ENCODE peak calls at places on chromosome 18, in five cellular contexts. One of them, this sample, is unnamed.
A peak's percentile ranks its signal among the peaks of the same experiment; 100 is the strongest.

GRCh38 chr18:26493021-26493420 is 55.3 kb downstream of the KCTD1 start:
- DNase-seq in T-helper 1 cell: no peak
- DNase-seq in HS-27A: no peak
- DNase-seq in T-helper 2 cell: no peak
- DNase-seq in MM.1S: no peak
- DNase-seq in this sample: no peak

GRCh38 chr18:13401404-13401803 is 182.8 kb downstream of the LDLRAD4 start:
- DNase-seq in HS-27A: no peak
- DNase-seq in T-helper 2 cell: no peak
- DNase-seq in T-helper 1 cell: no peak
- DNase-seq in MM.1S: no peak
- DNase-seq in this sample: no peak

GRCh38 chr18:76275913-76276312 is 219.1 kb downstream of the ZNF516 start:
- DNase-seq in HS-27A: no peak
- DNase-seq in T-helper 2 cell: no peak
- DNase-seq in MM.1S: peak; percentile 78
- DNase-seq in T-helper 1 cell: no peak
- DNase-seq in this sample: peak; percentile 50

GRCh38 chr18:28204154-28204553 is 27.2 kb upstream of the CDH2 start:
- DNase-seq in MM.1S: no peak
- DNase-seq in T-helper 2 cell: no peak
- DNase-seq in T-helper 1 cell: no peak
- DNase-seq in HS-27A: peak; percentile 88
- DNase-seq in this sample: no peak

GRCh38 chr18:58793361-58793760 is 71.3 kb upstream of the ZNF532 start:
- DNase-seq in T-helper 1 cell: no peak
- DNase-seq in MM.1S: no peak
- DNase-seq in HS-27A: no peak
- DNase-seq in T-helper 2 cell: no peak
- DNase-seq in this sample: no peak

GRCh38 chr18:501406-501714 is 859 bp upstream of the COLEC12 start:
- DNase-seq in T-helper 2 cell: no peak
- DNase-seq in T-helper 1 cell: no peak
- DNase-seq in MM.1S: no peak
- DNase-seq in HS-27A: no peak
- DNase-seq in this sample: no peak

GRCh38 chr18:14959550-14959949 is 211.6 kb downstream of the ANKRD30B start:
- DNase-seq in T-helper 1 cell: no peak
- DNase-seq in MM.1S: no peak
- DNase-seq in HS-27A: no peak
- DNase-seq in T-helper 2 cell: no peak
- DNase-seq in this sample: no peak

GRCh38 chr18:29378739-29379138 is 1201.8 kb upstream of the CDH2 start:
- DNase-seq in MM.1S: no peak
- DNase-seq in HS-27A: no peak
- DNase-seq in T-helper 2 cell: no peak
- DNase-seq in T-helper 1 cell: no peak
- DNase-seq in this sample: no peak

GRCh38 chr18:23827681-23828080 is 138.4 kb downstream of the LAMA3 start:
- DNase-seq in T-helper 2 cell: no peak
- DNase-seq in HS-27A: no peak
- DNase-seq in T-helper 1 cell: no peak
- DNase-seq in MM.1S: no peak
- DNase-seq in this sample: no peak

GRCh38 chr18:50282521-50283335 is 1.4 kb upstream of the MBD1 start:
- DNase-seq in HS-27A: no peak
- DNase-seq in MM.1S: no peak
- DNase-seq in T-helper 2 cell: no peak
- DNase-seq in T-helper 1 cell: no peak
- DNase-seq in this sample: no peak

GRCh38 chr18:13452851-13453524 is 234.4 kb downstream of the LDLRAD4 start:
- DNase-seq in T-helper 2 cell: no peak
- DNase-seq in MM.1S: no peak
- DNase-seq in T-helper 1 cell: no peak
- DNase-seq in HS-27A: no peak
- DNase-seq in this sample: no peak

GRCh38 chr18:48885266-48885950 is 65.4 kb downstream of the SMAD7 start:
- DNase-seq in HS-27A: no peak
- DNase-seq in T-helper 1 cell: no peak
- DNase-seq in T-helper 2 cell: no peak
- DNase-seq in MM.1S: no peak
- DNase-seq in this sample: no peak

GRCh38 chr18:62523631-62524442 is 1.0 kb downstream of the ZCCHC2 start:
- DNase-seq in MM.1S: peak; percentile 17
- DNase-seq in T-helper 1 cell: peak; percentile 29
- DNase-seq in HS-27A: peak; percentile 19
- DNase-seq in T-helper 2 cell: peak; percentile 39
- DNase-seq in this sample: peak; percentile 54

GRCh38 chr18:63981719-63982118 is 11.8 kb downstream of the SERPINB8 start:
- DNase-seq in MM.1S: no peak
- DNase-seq in T-helper 1 cell: no peak
- DNase-seq in T-helper 2 cell: no peak
- DNase-seq in HS-27A: no peak
- DNase-seq in this sample: no peak

GRCh38 chr18:12861637-12862036 is 22.4 kb downstream of the PTPN2 start:
- DNase-seq in HS-27A: no peak
- DNase-seq in MM.1S: peak; percentile 29
- DNase-seq in T-helper 2 cell: no peak
- DNase-seq in T-helper 1 cell: no peak
- DNase-seq in this sample: peak; percentile 91

GRCh38 chr18:62198259-62198658 is 11.2 kb downstream of the RELCH start:
- DNase-seq in T-helper 1 cell: no peak
- DNase-seq in HS-27A: no peak
- DNase-seq in MM.1S: no peak
- DNase-seq in T-helper 2 cell: no peak
- DNase-seq in this sample: no peak

GRCh38 chr18:80198994-80199748 is 48.1 kb downstream of the PARD6G start:
- DNase-seq in T-helper 1 cell: no peak
- DNase-seq in MM.1S: no peak
- DNase-seq in T-helper 2 cell: no peak
- DNase-seq in HS-27A: no peak
- DNase-seq in this sample: no peak

GRCh38 chr18:12625242-12625641 is 32.7 kb downstream of the SPIRE1 start:
- DNase-seq in MM.1S: no peak
- DNase-seq in HS-27A: no peak
- DNase-seq in T-helper 2 cell: no peak
- DNase-seq in T-helper 1 cell: no peak
- DNase-seq in this sample: no peak

GRCh38 chr18:49055787-49056186 is 105.0 kb upstream of the SMAD7 start:
- DNase-seq in T-helper 1 cell: no peak
- DNase-seq in HS-27A: peak; percentile 26
- DNase-seq in MM.1S: no peak
- DNase-seq in T-helper 2 cell: no peak
- DNase-seq in this sample: peak; percentile 68

GRCh38 chr18:58565021-58565420 is 63.9 kb downstream of the ALPK2 start:
- DNase-seq in T-helper 2 cell: no peak
- DNase-seq in MM.1S: peak; percentile 86
- DNase-seq in T-helper 1 cell: no peak
- DNase-seq in HS-27A: no peak
- DNase-seq in this sample: peak; percentile 28

GRCh38 chr18:13217971-13218375 is 587 bp upstream of the LDLRAD4 start:
- DNase-seq in MM.1S: no peak
- DNase-seq in T-helper 1 cell: no peak
- DNase-seq in HS-27A: no peak
- DNase-seq in T-helper 2 cell: no peak
- DNase-seq in this sample: no peak

GRCh38 chr18:24811963-24812681 is 351.7 kb downstream of the HRH4 start:
- DNase-seq in HS-27A: no peak
- DNase-seq in T-helper 2 cell: no peak
- DNase-seq in MM.1S: no peak
- DNase-seq in T-helper 1 cell: no peak
- DNase-seq in this sample: no peak

GRCh38 chr18:62944454-62944853 is 229.1 kb downstream of the PHLPP1 start:
- DNase-seq in HS-27A: no peak
- DNase-seq in MM.1S: no peak
- DNase-seq in T-helper 1 cell: no peak
- DNase-seq in T-helper 2 cell: no peak
- DNase-seq in this sample: no peak

GRCh38 chr18:62625019-62625418 is 90.3 kb upstream of the PHLPP1 start:
- DNase-seq in T-helper 1 cell: no peak
- DNase-seq in T-helper 2 cell: no peak
- DNase-seq in HS-27A: no peak
- DNase-seq in MM.1S: no peak
- DNase-seq in this sample: no peak

GRCh38 chr18:69444221-69444620 is 43.5 kb downstream of the DOK6 start:
- DNase-seq in T-helper 2 cell: no peak
- DNase-seq in MM.1S: no peak
- DNase-seq in T-helper 1 cell: no peak
- DNase-seq in HS-27A: no peak
- DNase-seq in this sample: no peak

GRCh38 chr18:28802546-28802945 is 625.6 kb upstream of the CDH2 start:
- DNase-seq in HS-27A: no peak
- DNase-seq in T-helper 1 cell: no peak
- DNase-seq in T-helper 2 cell: no peak
- DNase-seq in MM.1S: no peak
- DNase-seq in this sample: no peak

GRCh38 chr18:48975817-48976649 is 25.3 kb upstream of the SMAD7 start:
- DNase-seq in T-helper 1 cell: no peak
- DNase-seq in T-helper 2 cell: peak; percentile 30
- DNase-seq in MM.1S: peak; percentile 69
- DNase-seq in HS-27A: no peak
- DNase-seq in this sample: peak; percentile 44

GRCh38 chr18:8611916-8612576 is 2.8 kb downstream of the RAB12 start:
- DNase-seq in HS-27A: no peak
- DNase-seq in T-helper 2 cell: no peak
- DNase-seq in T-helper 1 cell: no peak
- DNase-seq in MM.1S: no peak
- DNase-seq in this sample: no peak

GRCh38 chr18:72091369-72091768 is 452.8 kb downstream of the CBLN2 start:
- DNase-seq in T-helper 1 cell: no peak
- DNase-seq in T-helper 2 cell: no peak
- DNase-seq in HS-27A: no peak
- DNase-seq in MM.1S: peak; percentile 67
- DNase-seq in this sample: peak; percentile 21

This sample was measured in OCI-LY7.